ENCODE peak calls at places on chromosome 6, in seven cellular contexts. W is hepatocyte, C is GM23248, T is HCT116, Z is GM23338, J is OCI-LY7, R is PC-3. V is an unnamed sample. For H3K9me2 and H4K20me1, the result is how much of the 10 kb centered on the place peaks cover.

GRCh38 chr6:98572579-98572978 is 261.8 kb upstream of the POU3F2 start:
- DNase-seq in W (no peak), C (no peak), T (no peak), Z (no peak), J (no peak), R (no peak), V (no peak)

GRCh38 chr6:28489366-28490190 is 26.0 kb downstream of the GPX6 start:
- DNase-seq in W (peak), C (peak), T (peak), Z (peak), J (no peak), R (no peak), V (peak)

GRCh38 chr6:85348643-85349042 is 101.2 kb upstream of the NT5E start:
- DNase-seq in W (no peak), C (no peak), T (no peak), Z (no peak), J (no peak), R (no peak), V (no peak)

GRCh38 chr6:122014961-122015360 is 384.5 kb upstream of the HSF2 start:
- DNase-seq in W (no peak), C (peak), T (no peak), Z (no peak), J (no peak), R (no peak), V (no peak)

GRCh38 chr6:16305246-16305725 is 66.9 kb downstream of the GMPR start:
- DNase-seq in W (no peak), C (no peak), T (no peak), Z (no peak), J (no peak), R (no peak), V (no peak)

GRCh38 chr6:106199998-106200397 is 113.9 kb downstream of the PRDM1 start:
- DNase-seq in W (no peak), C (peak), T (no peak), Z (no peak), J (no peak), R (peak), V (no peak)

GRCh38 chr6:40386200-40386599 is 201.0 kb downstream of the LRFN2 start:
- DNase-seq in W (no peak), C (no peak), T (no peak), Z (no peak), J (no peak), R (no peak), V (no peak)

GRCh38 chr6:138089325-138089724 is 17.9 kb downstream of the PERP start:
- DNase-seq in W (no peak), C (no peak), T (no peak), Z (no peak), J (no peak), R (no peak), V (no peak)

GRCh38 chr6:36352477-36353157 is 15.9 kb upstream of the BNIP5 start:
- DNase-seq in W (no peak), C (no peak), T (no peak), Z (no peak), J (no peak), R (no peak), V (no peak)

GRCh38 chr6:33739611-33740010 is 7.1 kb downstream of the IP6K3 start:
- DNase-seq in W (no peak), C (no peak), T (no peak), Z (no peak), J (no peak), R (no peak), V (no peak)

GRCh38 chr6:161079566-161080262 is 88.1 kb downstream of the MAP3K4 start:
- DNase-seq in W (no peak), C (peak), T (no peak), Z (no peak), J (no peak), R (peak), V (no peak)

GRCh38 chr6:34154668-34155447 is 9.0 kb upstream of the GRM4 start:
- DNase-seq in W (peak), C (peak), T (no peak), Z (peak), J (peak), R (peak), V (peak)

GRCh38 chr6:9412951-9413559 is 977.7 kb upstream of the SLC35B3 start:
- DNase-seq in W (peak), C (peak), T (peak), Z (peak), J (peak), R (peak), V (peak)

GRCh38 chr6:13454286-13455221 is 32.8 kb downstream of the GFOD1 start:
- DNase-seq in W (no peak), C (peak), T (no peak), Z (no peak), J (peak), R (peak), V (no peak)

GRCh38 chr6:133033263-133033662 is 207.9 kb upstream of the EYA4 start:
- DNase-seq in W (no peak), C (no peak), T (no peak), Z (no peak), J (no peak), R (no peak), V (no peak)

GRCh38 chr6:1110935-1111334 is 201.0 kb upstream of the FOXQ1 start:
- DNase-seq in W (no peak), C (no peak), T (no peak), Z (no peak), J (no peak), R (peak), V (no peak)

GRCh38 chr6:134455319-134455718 is 137.4 kb upstream of the SGK1 start:
- DNase-seq in W (no peak), C (no peak), T (no peak), Z (no peak), J (no peak), R (no peak), V (no peak)

GRCh38 chr6:97068211-97068610 is 143.7 kb downstream of the KLHL32 start:
- DNase-seq in W (peak), C (peak), T (peak), Z (peak), J (peak), R (peak), V (peak)

GRCh38 chr6:163708459-163708858 is 293.9 kb downstream of the QKI start:
- DNase-seq in W (no peak), C (no peak), T (no peak), Z (no peak), J (no peak), R (no peak), V (no peak)

GRCh38 chr6:145699462-145699861 is 35.9 kb downstream of the EPM2A start:
- DNase-seq in W (no peak), C (peak), T (no peak), Z (no peak), J (no peak), R (peak), V (no peak)

GRCh38 chr6:42017021-42017643 is 33.2 kb upstream of the TAF8 start:
- DNase-seq in W (no peak), C (peak), T (no peak), Z (no peak), J (peak), R (peak), V (no peak)

GRCh38 chr6:83429857-83430605 is 820 bp downstream of the ME1 start:
- DNase-seq in W (peak), C (peak), T (peak), Z (peak), J (no peak), R (peak), V (peak)

GRCh38 chr6:38193486-38194281 is 374.2 kb downstream of the ZFAND3 start:
- DNase-seq in W (no peak), C (no peak), T (no peak), Z (no peak), J (no peak), R (no peak), V (no peak)

GRCh38 chr6:16669227-16669626 is 92.0 kb downstream of the ATXN1 start:
- DNase-seq in W (no peak), C (peak), T (peak), Z (no peak), J (no peak), R (peak), V (peak)

GRCh38 chr6:111710911-111711310 is 105.2 kb upstream of the TRAF3IP2 start:
- DNase-seq in W (no peak), C (no peak), T (no peak), Z (no peak), J (no peak), R (no peak), V (no peak)

GRCh38 chr6:105363100-105363754 is 39.7 kb downstream of the PREP start:
- DNase-seq in W (peak), C (peak), T (no peak), Z (peak), J (no peak), R (peak), V (peak)

GRCh38 chr6:112037783-112038216 is 16.1 kb upstream of the CCN6 start:
- DNase-seq in W (peak), C (peak), T (no peak), Z (no peak), J (no peak), R (peak), V (no peak)

GRCh38 chr6:144033816-144034540 is 25.9 kb upstream of the PLAGL1 start:
- DNase-seq in W (peak), C (peak), T (no peak), Z (no peak), J (no peak), R (peak), V (no peak)

GRCh38 chr6:117446851-117447250 is 21.1 kb upstream of the ROS1 start:
- DNase-seq in W (no peak), C (peak), T (no peak), Z (no peak), J (no peak), R (no peak), V (no peak)

GRCh38 chr6:18260448-18261106 is 3.8 kb downstream of the DEK start:
- DNase-seq in W (no peak), C (peak), T (no peak), Z (no peak), J (peak), R (peak), V (peak)

GRCh38 chr6:91020741-91021140 is 433.9 kb upstream of the MAP3K7 start:
- DNase-seq in W (no peak), C (no peak), T (no peak), Z (no peak), J (no peak), R (no peak), V (peak)

GRCh38 chr6:137389150-137389664 is 105.0 kb downstream of the OLIG3 start:
- DNase-seq in W (peak), C (no peak), T (no peak), Z (no peak), J (peak), R (peak), V (peak)

GRCh38 chr6:11096109-11096508 is 2.5 kb downstream of the SMIM13 start:
- DNase-seq in W (peak), C (peak), T (peak), Z (peak), J (peak), R (peak), V (no peak)

GRCh38 chr6:91155129-91155528 is 568.3 kb upstream of the MAP3K7 start:
- DNase-seq in W (no peak), C (no peak), T (no peak), Z (no peak), J (no peak), R (no peak), V (no peak)

GRCh38 chr6:11536795-11537194 is 754 bp upstream of the TMEM170B start:
- DNase-seq in W (peak), C (peak), T (no peak), Z (peak), J (peak), R (no peak), V (peak)

GRCh38 chr6:159170333-159170672 is 1.1 kb downstream of the FNDC1 start:
- DNase-seq in W (no peak), C (no peak), T (no peak), Z (no peak), J (no peak), R (no peak), V (no peak)

GRCh38 chr6:43628392-43629103 is 516 bp downstream of the GTPBP2 start:
- DNase-seq in W (peak), C (peak), T (peak), Z (peak), J (peak), R (peak), V (peak)

GRCh38 chr6:135830452-135830851 is 21.0 kb upstream of the PDE7B start:
- DNase-seq in W (no peak), C (peak), T (no peak), Z (no peak), J (no peak), R (peak), V (no peak)

GRCh38 chr6:157527471-157527907 is 146.5 kb downstream of the ZDHHC14 start:
- DNase-seq in W (no peak), C (no peak), T (no peak), Z (no peak), J (peak), R (no peak), V (peak)

GRCh38 chr6:26501482-26501986 is 1.4 kb downstream of the BTN1A1 start:
- DNase-seq in W (peak), C (peak), T (no peak), Z (peak), J (no peak), R (no peak), V (no peak)
- H3K9me2 ChIP-seq in W (under half), C (under half), T (under half), Z (under half), J (under half), R (under half), V (under half)

DNA sequence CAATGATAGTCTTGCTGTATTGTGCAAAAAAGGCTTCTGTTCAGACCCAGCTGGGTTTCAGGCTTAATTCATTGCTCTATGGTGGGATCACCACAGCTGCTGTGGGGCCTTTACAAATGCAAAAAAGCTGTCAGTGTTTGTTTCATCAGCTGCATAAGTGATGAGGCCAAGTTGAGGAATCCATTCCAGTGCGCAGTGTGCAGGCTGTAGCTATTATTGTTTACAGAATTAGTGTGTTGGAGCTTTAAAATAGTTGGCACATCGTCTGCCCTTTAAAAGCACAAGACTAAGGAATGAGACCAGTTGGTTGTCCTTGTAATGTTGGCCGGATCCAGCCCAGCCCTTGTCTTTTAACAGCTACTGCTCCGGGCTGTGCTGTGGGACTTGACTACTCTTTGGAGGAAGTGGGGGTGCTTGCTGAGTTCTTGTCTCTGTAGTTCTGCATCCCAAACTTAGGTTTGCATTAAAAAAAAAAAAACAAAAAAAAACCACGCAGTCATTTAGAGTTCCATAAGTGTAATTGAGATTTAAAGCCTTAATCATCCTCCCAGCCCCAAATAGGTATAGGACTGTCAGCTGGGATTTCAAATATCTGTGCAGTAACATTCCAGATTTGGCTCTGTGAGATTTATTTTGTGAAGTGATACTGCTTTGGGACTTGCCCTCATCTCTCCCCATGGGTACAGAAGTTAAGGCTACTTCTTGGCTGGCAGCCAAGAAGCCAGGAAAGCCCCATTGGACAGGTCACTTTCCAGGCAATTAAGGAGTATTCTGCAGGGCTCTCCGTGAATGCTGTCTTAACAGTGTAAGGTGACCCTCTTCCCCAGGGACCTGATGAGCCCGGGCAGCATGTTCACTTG is 19.3 kb downstream of the JARID2 start:
- DNase-seq in W (no peak), C (peak), T (no peak), Z (peak), J (peak), R (no peak), V (no peak)
- H4K20me1 ChIP-seq in W (under half), C (under half), T (under half), Z (half or more), J (under half), R (half or more), V (under half)

GRCh38 chr6:168699631-168700315 is 258.8 kb downstream of the SMOC2 start:
- DNase-seq in W (peak), C (no peak), T (no peak), Z (no peak), J (no peak), R (no peak), V (no peak)
- TF ChIP-seq EZH2phosphoT487 in W (no peak), C (no peak), T (no peak), Z (no peak), J (no peak), R (no peak), V (no peak)

DNA sequence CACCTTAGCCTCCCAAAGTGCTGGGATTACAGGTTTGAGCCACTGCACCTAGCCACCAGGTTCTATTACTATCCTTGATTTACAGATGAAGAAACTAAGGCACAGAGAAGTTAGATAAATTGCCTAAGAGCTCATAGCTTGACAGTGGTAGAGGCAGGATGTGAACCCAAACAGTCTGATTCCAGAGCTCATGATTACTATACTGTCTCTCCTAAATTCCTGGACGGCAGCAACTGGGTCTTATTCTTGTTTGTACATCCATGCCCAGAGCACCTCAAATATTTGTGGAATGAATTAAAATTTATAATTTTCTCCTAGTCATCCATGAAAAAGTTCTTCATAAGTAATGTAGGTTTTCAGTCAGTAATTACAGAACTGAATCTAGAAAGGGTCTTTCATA is 15.1 kb downstream of the PDSS2 start:
- DNase-seq in W (no peak), C (no peak), T (no peak), Z (no peak), J (no peak), R (no peak), V (no peak)
- H3K9me2 ChIP-seq in W (under half), C (under half), T (under half), Z (under half), J (under half), R (under half), V (under half)

GRCh38 chr6:53328375-53328774 is 20.4 kb downstream of the ELOVL5 start:
- DNase-seq in W (no peak), C (no peak), T (no peak), Z (no peak), J (no peak), R (no peak), V (no peak)
- H4K20me1 ChIP-seq in W (under half), C (under half), T (under half), Z (half or more), J (under half), R (under half), V (under half)